ENCODE peak calls at places on chromosomes 2 and 18, in five cellular contexts. H, W, T, C and Z are unnamed samples.

GRCh38 chr2:24721470-24721869 is 71.7 kb downstream of the PTRHD1 start:
- DNase-seq in W (peak), T (peak), C (peak), H (peak), Z (peak)

GRCh38 chr2:70111752-70112591 is 24.7 kb downstream of the PCBP1 start:
- DNase-seq in H (peak), T (no peak), C (no peak), W (no peak), Z (no peak)

GRCh38 chr18:78153362-78153761 is 826.3 kb upstream of the SALL3 start:
- DNase-seq in H (no peak), T (no peak), C (no peak), W (no peak), Z (no peak)

GRCh38 chr2:120343100-120343432 is 2.9 kb upstream of the INHBB start:
- DNase-seq in C (no peak), T (no peak), W (no peak), H (no peak), Z (no peak)

GRCh38 chr18:23963443-23964185 is 50.9 kb upstream of the TTC39C start:
- DNase-seq in H (no peak), W (no peak), T (no peak), C (no peak), Z (no peak)

GRCh38 chr2:201797175-201797840 is 9.0 kb upstream of the CDK15 start:
- DNase-seq in C (no peak), H (no peak), W (no peak), T (no peak), Z (no peak)

GRCh38 chr2:15747698-15748471 is 156.2 kb downstream of the DDX1 start:
- DNase-seq in C (no peak), H (no peak), T (no peak), W (no peak), Z (no peak)

GRCh38 chr18:79106084-79106483 is 36.9 kb downstream of the ATP9B start:
- DNase-seq in H (no peak), W (no peak), T (no peak), C (no peak), Z (no peak)

GRCh38 chr18:57850063-57850462 is 46.9 kb upstream of the ATP8B1 start:
- DNase-seq in H (no peak), T (no peak), C (no peak), W (no peak), Z (no peak)

GRCh38 chr2:96353606-96354095 is 18.1 kb downstream of the NCAPH start:
- DNase-seq in W (no peak), C (no peak), H (no peak), T (no peak), Z (no peak)

GRCh38 chr2:12305931-12306330 is 410.8 kb upstream of the TRIB2 start:
- DNase-seq in C (no peak), T (no peak), W (no peak), H (no peak), Z (no peak)

GRCh38 chr2:149050188-149050587 is 11.7 kb downstream of the LYPD6B start:
- DNase-seq in H (no peak), C (no peak), T (no peak), W (no peak), Z (no peak)

GRCh38 chr2:63058742-63059433 is 8.3 kb downstream of the OTX1 start:
- DNase-seq in H (peak), T (no peak), W (no peak), C (no peak), Z (no peak)

GRCh38 chr2:23757686-23758433 is 169.1 kb downstream of the ATAD2B start:
- DNase-seq in H (no peak), W (no peak), T (no peak), C (no peak), Z (no peak)

GRCh38 chr2:225452677-225453076 is 53.2 kb downstream of the NYAP2 start:
- DNase-seq in W (no peak), H (no peak), C (no peak), T (no peak), Z (no peak)

GRCh38 chr18:57841568-57841967 is 38.5 kb upstream of the ATP8B1 start:
- DNase-seq in W (no peak), C (no peak), H (no peak), T (no peak), Z (no peak)

GRCh38 chr2:12507295-12507694 is 209.4 kb upstream of the TRIB2 start:
- DNase-seq in C (no peak), W (no peak), T (no peak), H (no peak), Z (no peak)

GRCh38 chr2:239056611-239057010 is 208.7 kb downstream of the TWIST2 start:
- DNase-seq in T (no peak), H (peak), W (no peak), C (no peak), Z (no peak)

GRCh38 chr2:240513544-240514287 is 44.1 kb downstream of the ANKMY1 start:
- DNase-seq in H (peak), T (no peak), W (peak), C (peak), Z (peak)

GRCh38 chr2:68698567-68699377 is 35.8 kb upstream of the ARHGAP25 start:
- DNase-seq in W (no peak), T (no peak), C (no peak), H (no peak), Z (no peak)

GRCh38 chr2:203579131-203579643 is 44.1 kb upstream of the RAPH1 start:
- DNase-seq in H (no peak), W (no peak), C (no peak), T (no peak), Z (no peak)

GRCh38 chr18:58256316-58257080 is 212.5 kb downstream of the NEDD4L start:
- DNase-seq in C (no peak), W (no peak), H (no peak), T (no peak), Z (no peak)

GRCh38 chr2:227626580-227627151 is 9.4 kb downstream of the SCYGR4 start:
- DNase-seq in W (no peak), C (no peak), T (no peak), H (no peak), Z (no peak)

GRCh38 chr18:2411381-2411977 is 159.8 kb downstream of the METTL4 start:
- DNase-seq in W (no peak), H (no peak), C (no peak), T (no peak), Z (no peak)

GRCh38 chr18:2969695-2970094 is 43.2 kb downstream of the LPIN2 start:
- DNase-seq in H (no peak), C (no peak), W (no peak), T (no peak), Z (no peak)

GRCh38 chr2:57146951-57147350 is 899.7 kb upstream of the VRK2 start:
- DNase-seq in H (no peak), T (no peak), W (no peak), C (no peak), Z (no peak)

GRCh38 chr2:128617029-128617590 is 298.4 kb upstream of the HS6ST1 start:
- DNase-seq in C (no peak), T (no peak), H (no peak), W (no peak), Z (no peak)

DNA sequence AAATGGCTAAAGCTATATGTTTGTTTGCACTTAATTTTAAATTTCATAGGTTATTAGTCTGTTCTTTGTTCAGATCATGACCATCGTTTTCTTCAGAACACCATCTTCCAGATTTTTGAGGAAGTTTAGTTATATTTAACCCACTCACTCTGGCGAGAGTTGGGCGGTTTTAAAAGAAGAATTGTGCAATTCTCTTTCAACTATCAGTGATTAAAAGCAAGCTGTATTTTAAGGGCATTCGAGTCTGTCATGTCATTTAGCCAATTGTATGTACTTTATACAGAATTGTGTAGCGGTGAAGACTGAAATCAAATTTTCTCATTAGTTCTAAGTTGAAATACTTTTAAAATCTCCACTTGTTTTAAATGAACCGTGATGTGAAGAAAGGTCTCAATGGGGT is 214.7 kb upstream of the DTNA start:
- DNase-seq in T (no peak), H (no peak), C (no peak), W (no peak), Z (no peak)
- H3K27ac ChIP-seq in T (no peak), H (no peak), C (peak), W (no peak), Z (no peak)

GRCh38 chr2:20514596-20515269 is 67.9 kb downstream of the RHOB start:
- DNase-seq in T (no peak), H (peak), C (no peak), W (no peak), Z (peak)
- H3K27ac ChIP-seq in T (no peak), H (peak), C (no peak), W (no peak), Z (peak)

DNA sequence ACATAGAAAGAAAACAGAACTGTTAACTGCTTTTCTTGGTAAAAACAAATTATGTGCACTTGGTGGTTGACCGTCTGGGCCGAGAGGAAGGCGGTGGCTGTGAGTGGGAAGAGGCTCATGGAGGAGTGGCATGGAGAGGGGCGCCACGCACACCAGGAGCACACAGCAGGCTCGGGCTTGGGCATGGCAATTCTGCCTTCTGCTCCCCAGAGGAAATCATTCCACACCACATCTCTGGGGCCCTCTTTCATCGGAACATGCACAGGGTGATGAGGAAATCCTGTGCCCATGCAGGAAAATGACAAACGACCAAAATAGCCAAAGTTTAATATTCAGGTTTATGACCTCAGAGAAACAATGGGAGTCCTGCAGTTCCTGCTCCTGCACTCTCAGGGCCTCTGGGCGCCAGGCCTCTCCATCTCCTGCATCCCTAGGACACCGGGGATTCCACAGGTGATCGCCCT is 26.4 kb downstream of the WDFY1 start:
- DNase-seq in T (no peak), H (no peak), C (no peak), W (no peak), Z (no peak)
- H3K27ac ChIP-seq in T (no peak), H (no peak), C (no peak), W (no peak), Z (no peak)

DNA sequence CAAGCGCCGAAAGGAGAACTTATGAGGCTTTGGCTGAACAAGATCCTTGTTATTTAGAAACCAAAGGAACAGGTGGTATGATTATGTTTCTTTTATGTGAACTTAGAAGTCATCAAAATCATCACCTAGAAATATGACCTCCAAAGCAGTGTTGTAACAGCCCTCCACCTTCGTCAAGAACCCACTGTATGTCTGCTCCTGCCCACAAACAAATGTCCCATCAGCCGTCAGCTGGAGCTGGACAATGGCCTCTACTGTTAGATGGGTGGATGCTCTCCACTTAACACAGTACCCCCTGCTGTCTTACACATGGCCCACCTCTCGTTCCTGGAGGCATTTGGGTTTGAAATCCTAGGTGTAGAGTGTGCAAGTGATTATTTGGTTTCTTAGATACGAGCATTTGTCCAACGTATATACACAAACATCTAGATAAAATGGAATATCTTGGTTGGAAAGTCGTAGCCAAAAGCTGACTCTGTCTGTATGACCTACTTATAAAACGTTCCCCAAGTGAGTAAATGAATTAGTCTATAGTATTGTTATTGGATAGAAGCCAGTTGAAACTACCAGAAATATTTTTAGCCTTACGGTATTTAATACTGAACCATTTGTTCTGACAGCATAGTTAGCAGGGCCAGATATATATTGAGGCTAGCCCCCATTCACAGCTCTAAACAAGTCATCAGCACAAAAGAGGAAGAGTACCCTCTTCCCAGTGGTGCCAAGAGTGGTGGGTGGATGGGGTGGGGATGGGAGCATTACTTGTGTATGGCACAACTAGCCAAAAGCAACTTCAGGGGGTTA is 113.1 kb downstream of the CRIM1 start:
- DNase-seq in H (no peak), W (no peak), C (no peak), T (no peak), Z (no peak)
- H3K27ac ChIP-seq in H (peak), W (no peak), C (no peak), T (no peak), Z (peak)

GRCh38 chr18:35043207-35043606 is 2.0 kb downstream of the MAPRE2 start:
- DNase-seq in H (no peak), C (no peak), W (no peak), T (no peak), Z (no peak)
- H3K27ac ChIP-seq in H (peak), C (peak), W (peak), T (no peak), Z (no peak)